ENCODE peak calls at places on chromosomes 11 and 22, in six cellular contexts. Y is ovary, C is left ventricle myocardium inferior, K is epithelial cell of esophagus, U is Calu3, E is fibroblast of the aortic adventitia. I is an unnamed sample.

GRCh38 chr11:77407613-77408012 is 66.3 kb downstream of the PAK1 start:
- DNase-seq in Y (no peak), C (no peak), K (peak), U (peak), E (peak), I (peak)

GRCh38 chr11:95084509-95084908 is 5.1 kb upstream of the ENDOD1 start:
- DNase-seq in Y (no peak), C (no peak), K (peak), U (no peak), E (peak), I (no peak)

GRCh38 chr11:18594999-18595749 is 4.4 kb upstream of the MISFA start:
- DNase-seq in Y (no peak), C (no peak), K (peak), U (no peak), E (no peak), I (peak)

GRCh38 chr11:122100222-122101080 is 15.6 kb downstream of the BLID start:
- DNase-seq in Y (peak), C (peak), K (peak), U (no peak), E (peak), I (peak)

GRCh38 chr11:32891657-32892354 is 805 bp upstream of the QSER1 start:
- DNase-seq in Y (no peak), C (no peak), K (peak), U (no peak), E (peak), I (no peak)

GRCh38 chr11:102831128-102831708 is 12.2 kb downstream of the MMP3 start:
- DNase-seq in Y (no peak), C (no peak), K (peak), U (peak), E (peak), I (no peak)

GRCh38 chr11:122045181-122045586 is 70.8 kb downstream of the BLID start:
- DNase-seq in Y (no peak), C (no peak), K (peak), U (no peak), E (peak), I (peak)

GRCh38 chr22:49568751-49569285 is 258.9 kb downstream of the BRD1 start:
- DNase-seq in Y (no peak), C (no peak), K (no peak), U (no peak), E (no peak), I (no peak)

GRCh38 chr22:50261615-50262459 is at the start of gene MAPK12:
- DNase-seq in Y (peak), C (no peak), K (no peak), U (peak), E (no peak), I (no peak)

GRCh38 chr11:72102162-72102561 is 935 bp downstream of the LAMTOR1 start:
- DNase-seq in Y (no peak), C (no peak), K (no peak), U (no peak), E (peak), I (no peak)

GRCh38 chr11:72103754-72104167 is 664 bp upstream of the LAMTOR1 start:
- DNase-seq in Y (no peak), C (no peak), K (no peak), U (no peak), E (no peak), I (no peak)

GRCh38 chr11:72102631-72102945 is 509 bp downstream of the LAMTOR1 start:
- DNase-seq in Y (no peak), C (no peak), K (no peak), U (no peak), E (no peak), I (no peak)

GRCh38 chr11:72100462-72100861 is 2.6 kb downstream of the LAMTOR1 start:
- DNase-seq in Y (no peak), C (no peak), K (no peak), U (no peak), E (peak), I (no peak)

DNA sequence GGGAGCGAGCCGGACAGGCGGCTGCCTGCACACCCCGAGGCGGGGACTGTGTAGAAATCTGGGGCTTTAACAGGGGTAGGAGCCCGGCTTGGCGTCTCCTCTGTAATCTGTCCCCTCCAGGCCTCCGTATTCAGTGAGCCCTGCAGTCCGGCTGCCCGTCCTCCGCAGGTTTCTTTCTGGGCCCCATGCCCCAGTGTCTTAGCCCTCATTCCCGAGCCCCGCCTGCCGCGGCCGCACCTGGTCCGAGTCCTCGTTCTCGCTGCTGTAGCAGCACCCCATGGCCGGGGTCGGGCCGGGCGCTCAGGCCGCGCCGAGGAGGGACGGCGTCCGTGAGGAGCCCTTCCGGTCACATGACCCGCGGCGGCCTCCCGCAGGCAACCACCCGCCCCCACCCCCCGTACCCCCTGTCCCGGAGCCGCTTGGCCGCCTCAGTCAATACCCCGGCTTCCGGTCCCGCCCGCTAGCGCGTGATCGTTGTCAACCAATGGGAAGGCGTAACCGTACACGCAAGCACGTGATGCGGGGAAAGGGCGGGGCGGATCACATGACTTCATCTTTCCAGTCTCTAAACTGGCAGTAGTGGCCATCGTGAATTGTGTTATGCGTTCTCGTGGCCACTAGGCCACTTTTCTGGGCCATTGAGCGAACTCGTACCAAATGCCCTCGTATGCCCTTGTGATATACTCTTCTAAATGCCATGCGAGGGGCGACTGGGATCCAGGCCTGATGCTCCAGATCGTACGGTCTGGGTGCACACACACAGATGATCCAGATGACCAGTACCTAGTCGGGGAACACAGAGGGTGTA is at the start of gene LAMTOR1:
- DNase-seq in Y (peak), C (peak), K (peak), U (peak), E (peak), I (peak)
- TF ChIP-seq CTCF in Y (peak), C (peak), K (peak), U (no peak), E (peak), I (peak)

GRCh38 chr11:109644158-109644557 is 222.2 kb downstream of the C11orf87 start:
- DNase-seq in Y (no peak), C (peak), K (no peak), U (no peak), E (peak), I (no peak)

DNA sequence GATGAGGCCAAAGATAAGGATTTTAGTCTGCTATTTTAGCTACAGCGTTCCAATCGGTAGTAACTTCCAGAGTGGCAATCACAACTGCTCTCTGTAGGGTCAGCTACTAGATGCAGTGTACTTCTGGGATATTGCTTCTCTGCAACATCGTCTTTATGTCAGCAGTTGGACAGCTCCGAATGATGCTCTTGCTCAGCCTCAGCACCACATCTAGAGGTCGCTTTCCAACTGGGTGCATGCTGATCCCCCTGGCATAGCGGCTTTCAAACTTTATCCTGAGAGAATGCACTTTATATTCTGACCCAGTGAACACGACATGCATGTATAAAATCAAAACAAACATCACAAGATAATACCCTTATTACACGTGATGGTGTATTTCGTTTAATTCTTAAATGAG is 219.6 kb downstream of the C11orf87 start:
- DNase-seq in Y (no peak), C (no peak), K (peak), U (no peak), E (peak), I (no peak)
- TF ChIP-seq CTCF in Y (no peak), C (no peak), K (peak), U (no peak), E (peak), I (peak)

GRCh38 chr11:99592241-99592640 is 571.5 kb downstream of the CNTN5 start:
- DNase-seq in Y (no peak), C (no peak), K (no peak), U (no peak), E (peak), I (no peak)

GRCh38 chr11:99589771-99590170 is 569.0 kb downstream of the CNTN5 start:
- DNase-seq in Y (no peak), C (no peak), K (no peak), U (no peak), E (no peak), I (no peak)

GRCh38 chr11:99593197-99593596 is 572.4 kb downstream of the CNTN5 start:
- DNase-seq in Y (no peak), C (no peak), K (no peak), U (no peak), E (no peak), I (no peak)
- TF ChIP-seq CTCF in Y (no peak), C (no peak), K (no peak), U (no peak), E (no peak), I (no peak)

GRCh38 chr11:130390071-130390758 is 38.2 kb downstream of the ADAMTS8 start:
- DNase-seq in Y (no peak), C (no peak), K (peak), U (peak), E (peak), I (peak)
- TF ChIP-seq CTCF in Y (no peak), C (peak), K (peak), U (no peak), E (peak), I (peak)

GRCh38 chr11:86489442-86489841 is 114.8 kb downstream of the CCDC81 start:
- DNase-seq in Y (no peak), C (no peak), K (no peak), U (no peak), E (no peak), I (no peak)
- TF ChIP-seq CTCF in Y (no peak), C (no peak), K (no peak), U (no peak), E (no peak), I (no peak)

GRCh38 chr11:5620606-5621521 is 3.9 kb upstream of the TRIM34 start:
- DNase-seq in Y (no peak), C (no peak), K (peak), U (peak), E (peak), I (peak)
- TF ChIP-seq CTCF in Y (no peak), C (no peak), K (no peak), U (no peak), E (no peak), I (no peak)